ENCODE peak calls at places on chromosomes 1 and 21, in nine cellular contexts. Z, T, F, O, P, I, K, L and B are unnamed samples.
A peak's percentile ranks its signal among the peaks of the same experiment; 100 is the strongest.

GRCh38 chr1:27296773-27297214 is 25.2 kb upstream of the TMEM222 start:
- DNase-seq in P (peak; percentile 83), T (peak; percentile 31), L (peak; percentile 75), I (peak; percentile 74), O (peak; percentile 88), F (peak; percentile 76), Z (peak; percentile 72), K (peak; percentile 85), B (peak; percentile 76)

GRCh38 chr1:21537511-21537931 is 28.3 kb downstream of the ALPL start:
- DNase-seq in K (no peak), L (peak; percentile 24), F (no peak), I (no peak), Z (no peak), P (no peak), O (peak; percentile 51), T (no peak), B (no peak)

GRCh38 chr1:245558069-245558468 is 403.3 kb downstream of the KIF26B start:
- DNase-seq in K (no peak), I (no peak), P (no peak), Z (no peak), F (no peak), T (no peak), L (no peak), O (no peak), B (no peak)

GRCh38 chr1:51534447-51534846 is 15.4 kb upstream of the EPS15 start:
- DNase-seq in Z (no peak), I (no peak), K (no peak), F (no peak), T (no peak), L (no peak), O (no peak), P (no peak), B (no peak)

GRCh38 chr1:184457500-184457899 is 70.7 kb downstream of the C1orf21 start:
- DNase-seq in L (no peak), P (no peak), I (no peak), F (no peak), T (no peak), K (peak; percentile 33), Z (peak; percentile 29), O (no peak), B (no peak)

GRCh38 chr1:221778535-221779142 is 36.8 kb upstream of the DUSP10 start:
- DNase-seq in T (no peak), L (peak; percentile 67), O (no peak), Z (no peak), K (no peak), I (no peak), F (no peak), P (peak; percentile 64), B (no peak)

GRCh38 chr21:37710555-37711293 is 205.5 kb downstream of the KCNJ6 start:
- DNase-seq in P (no peak), I (no peak), O (no peak), Z (peak; percentile 15), K (no peak), F (no peak), L (no peak), T (no peak), B (no peak)

GRCh38 chr1:47998396-47998990 is 1.3 kb upstream of the TRABD2B start:
- DNase-seq in Z (no peak), P (no peak), O (peak; percentile 43), I (no peak), L (no peak), T (no peak), F (no peak), K (no peak), B (no peak)

GRCh38 chr1:108852541-108852940 is 4.4 kb downstream of the AKNAD1 start:
- DNase-seq in P (no peak), L (no peak), T (no peak), K (no peak), F (no peak), Z (no peak), O (no peak), I (no peak), B (no peak)

GRCh38 chr1:205335692-205336091 is 14.1 kb upstream of the NUAK2 start:
- DNase-seq in O (peak; percentile 94), T (no peak), I (peak; percentile 80), P (peak; percentile 90), K (peak; percentile 91), Z (peak; percentile 82), F (peak; percentile 81), L (peak; percentile 83), B (peak; percentile 75)

GRCh38 chr1:61193808-61194207 is 111.4 kb downstream of the NFIA start:
- DNase-seq in L (no peak), O (no peak), P (no peak), K (no peak), F (no peak), T (no peak), I (no peak), Z (no peak), B (no peak)

GRCh38 chr1:203038891-203039608 is 12.8 kb downstream of the PPFIA4 start:
- DNase-seq in K (peak; percentile 89), P (peak; percentile 80), T (peak; percentile 29), L (peak; percentile 73), O (peak; percentile 93), I (peak; percentile 68), F (peak; percentile 67), Z (peak; percentile 77), B (peak; percentile 79)

GRCh38 chr1:64969305-64970066 is 3.1 kb upstream of the JAK1 start:
- DNase-seq in T (no peak), I (no peak), F (no peak), O (no peak), K (peak; percentile 24), L (no peak), Z (peak; percentile 40), P (no peak), B (no peak)

GRCh38 chr1:182301467-182302198 is 90.0 kb downstream of the GLUL start:
- DNase-seq in P (no peak), F (no peak), T (peak; percentile 28), L (no peak), I (no peak), Z (peak; percentile 78), O (peak; percentile 28), K (peak; percentile 20), B (peak; percentile 54)

GRCh38 chr1:243842154-243842553 is 7.9 kb downstream of the AKT3 start:
- DNase-seq in T (no peak), O (no peak), K (no peak), P (no peak), F (no peak), Z (no peak), I (no peak), L (no peak), B (no peak)